ENCODE peak calls at places on chromosome 1, in seven cellular contexts. One of them, this sample, is unnamed.
A peak's percentile ranks its signal among the peaks of the same experiment; 100 is the strongest.

GRCh38 chr1:154943649-154944421 is 7.3 kb upstream of the PMVK start:
- DNase-seq in IMR-90: peak; percentile 12
- DNase-seq in H9: peak; percentile 60
- DNase-seq in mesendoderm: peak; percentile 61
- DNase-seq in H1: no peak
- DNase-seq in neuronal stem cell: peak; percentile 44
- DNase-seq in trophoblast cell: no peak
- DNase-seq in this sample: peak; percentile 51

GRCh38 chr1:234292006-234292405 is 81.2 kb upstream of the COA6 start:
- DNase-seq in IMR-90: no peak
- DNase-seq in H9: no peak
- DNase-seq in mesendoderm: no peak
- DNase-seq in H1: no peak
- DNase-seq in neuronal stem cell: no peak
- DNase-seq in trophoblast cell: no peak
- DNase-seq in this sample: no peak

GRCh38 chr1:50422946-50423669 is at the start of gene DMRTA2:
- DNase-seq in IMR-90: no peak
- DNase-seq in H9: peak; percentile 84
- DNase-seq in mesendoderm: peak; percentile 71
- DNase-seq in H1: no peak
- DNase-seq in neuronal stem cell: peak; percentile 84
- DNase-seq in trophoblast cell: no peak
- DNase-seq in this sample: peak; percentile 35

GRCh38 chr1:175185918-175186317 is 6.7 kb downstream of the KIAA0040 start:
- DNase-seq in IMR-90: no peak
- DNase-seq in H9: no peak
- DNase-seq in mesendoderm: no peak
- DNase-seq in H1: no peak
- DNase-seq in neuronal stem cell: no peak
- DNase-seq in trophoblast cell: no peak
- DNase-seq in this sample: no peak

GRCh38 chr1:52904590-52905375 is 16.8 kb downstream of the ECHDC2 start:
- DNase-seq in IMR-90: no peak
- DNase-seq in H9: peak; percentile 81
- DNase-seq in mesendoderm: peak; percentile 68
- DNase-seq in H1: peak; percentile 38
- DNase-seq in neuronal stem cell: no peak
- DNase-seq in trophoblast cell: no peak
- DNase-seq in this sample: no peak

GRCh38 chr1:222730866-222731265 is 6.1 kb upstream of the FAM177B start:
- DNase-seq in IMR-90: no peak
- DNase-seq in H9: no peak
- DNase-seq in mesendoderm: no peak
- DNase-seq in H1: no peak
- DNase-seq in neuronal stem cell: no peak
- DNase-seq in trophoblast cell: no peak
- DNase-seq in this sample: no peak

GRCh38 chr1:229940689-229941088 is 126.3 kb upstream of the GALNT2 start:
- DNase-seq in IMR-90: peak; percentile 6
- DNase-seq in H9: no peak
- DNase-seq in mesendoderm: peak; percentile 19
- DNase-seq in H1: no peak
- DNase-seq in neuronal stem cell: no peak
- DNase-seq in trophoblast cell: no peak
- DNase-seq in this sample: no peak

GRCh38 chr1:246093230-246093629 is 413.8 kb downstream of the SMYD3 start:
- DNase-seq in IMR-90: no peak
- DNase-seq in H9: no peak
- DNase-seq in mesendoderm: no peak
- DNase-seq in H1: no peak
- DNase-seq in neuronal stem cell: no peak
- DNase-seq in trophoblast cell: no peak
- DNase-seq in this sample: no peak

GRCh38 chr1:118990513-118991131 is 2.5 kb upstream of the TBX15 start:
- DNase-seq in IMR-90: no peak
- DNase-seq in H9: no peak
- DNase-seq in mesendoderm: no peak
- DNase-seq in H1: no peak
- DNase-seq in neuronal stem cell: no peak
- DNase-seq in trophoblast cell: no peak
- DNase-seq in this sample: no peak

GRCh38 chr1:205258313-205259176 is 30.8 kb downstream of the TMCC2 start:
- DNase-seq in IMR-90: peak; percentile 51
- DNase-seq in H9: no peak
- DNase-seq in mesendoderm: peak; percentile 42
- DNase-seq in H1: no peak
- DNase-seq in neuronal stem cell: no peak
- DNase-seq in trophoblast cell: peak; percentile 27
- DNase-seq in this sample: peak; percentile 76

GRCh38 chr1:180144659-180145357 is 9.9 kb upstream of the QSOX1 start:
- DNase-seq in IMR-90: no peak
- DNase-seq in H9: no peak
- DNase-seq in mesendoderm: no peak
- DNase-seq in H1: no peak
- DNase-seq in neuronal stem cell: no peak
- DNase-seq in trophoblast cell: no peak
- DNase-seq in this sample: no peak

GRCh38 chr1:3427711-3428704 is 26.5 kb upstream of the ARHGEF16 start:
- DNase-seq in IMR-90: no peak
- DNase-seq in H9: no peak
- DNase-seq in mesendoderm: no peak
- DNase-seq in H1: no peak
- DNase-seq in neuronal stem cell: no peak
- DNase-seq in trophoblast cell: no peak
- DNase-seq in this sample: no peak

DNA sequence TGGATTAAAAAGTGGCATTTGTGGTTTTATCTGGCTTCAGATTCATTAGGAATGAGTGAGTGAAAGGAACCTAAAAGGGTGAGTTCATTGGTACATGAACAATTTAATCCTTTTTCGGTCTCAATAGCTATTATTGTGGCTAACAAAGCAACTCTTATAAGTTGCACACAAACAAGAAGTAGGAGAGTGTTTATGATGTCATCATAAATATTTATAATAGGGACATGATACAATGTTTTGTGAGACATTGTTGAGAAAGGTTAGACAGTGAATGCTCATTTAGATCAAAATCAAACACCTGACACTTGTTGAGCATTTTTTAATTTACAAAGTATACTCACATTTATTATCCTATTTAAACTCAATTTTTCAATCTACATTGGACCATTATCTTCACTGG is 363.4 kb downstream of the PDE4B start:
- DNase-seq in IMR-90: no peak
- DNase-seq in H9: no peak
- DNase-seq in mesendoderm: no peak
- DNase-seq in H1: no peak
- DNase-seq in neuronal stem cell: no peak
- DNase-seq in trophoblast cell: no peak
- DNase-seq in this sample: no peak
- H3K18ac ChIP-seq in IMR-90: no peak overlapping the region
- H3K18ac ChIP-seq in H9: no peak overlapping the region
- H3K18ac ChIP-seq in mesendoderm: no peak overlapping the region
- H3K18ac ChIP-seq in H1: no peak overlapping the region
- H3K18ac ChIP-seq in neuronal stem cell: no peak overlapping the region
- H3K18ac ChIP-seq in trophoblast cell: no peak overlapping the region
- H3K18ac ChIP-seq in this sample: no peak overlapping the region

DNA sequence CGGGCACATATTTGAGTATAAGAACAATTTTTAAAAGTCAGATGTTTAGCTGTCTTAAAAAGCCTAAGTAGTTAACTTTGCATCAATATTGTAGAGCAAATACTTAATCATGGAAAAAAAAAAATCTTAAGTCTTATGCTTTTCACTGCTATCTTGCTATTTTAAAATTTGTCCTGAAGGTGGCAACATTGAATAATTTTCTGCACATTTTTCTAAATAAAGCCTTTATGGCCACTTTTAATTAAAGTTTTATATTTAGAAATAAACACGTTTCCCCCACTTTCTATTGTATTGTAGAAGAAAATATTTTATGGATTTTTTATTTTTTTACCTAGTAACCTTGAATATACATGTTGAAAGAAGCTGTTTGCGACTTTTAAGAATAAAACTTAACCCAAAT is 198.8 kb downstream of the AMY1C start:
- DNase-seq in IMR-90: no peak
- DNase-seq in H9: no peak
- DNase-seq in mesendoderm: peak; percentile 4
- DNase-seq in H1: no peak
- DNase-seq in neuronal stem cell: no peak
- DNase-seq in trophoblast cell: no peak
- DNase-seq in this sample: peak; percentile 6
- H3K18ac ChIP-seq in IMR-90: no peak overlapping the region
- H3K18ac ChIP-seq in H9: no peak overlapping the region
- H3K18ac ChIP-seq in mesendoderm: no peak overlapping the region
- H3K18ac ChIP-seq in H1: no peak overlapping the region
- H3K18ac ChIP-seq in neuronal stem cell: no peak overlapping the region
- H3K18ac ChIP-seq in trophoblast cell: no peak overlapping the region
- H3K18ac ChIP-seq in this sample: no peak overlapping the region

GRCh38 chr1:54265661-54266060 is 65.7 kb downstream of the MRPL37 start:
- DNase-seq in IMR-90: no peak
- DNase-seq in H9: no peak
- DNase-seq in mesendoderm: no peak
- DNase-seq in H1: no peak
- DNase-seq in neuronal stem cell: no peak
- DNase-seq in trophoblast cell: no peak
- DNase-seq in this sample: no peak
- H3K18ac ChIP-seq in IMR-90: no peak overlapping the region
- H3K18ac ChIP-seq in H9: no peak overlapping the region
- H3K18ac ChIP-seq in mesendoderm: no peak overlapping the region
- H3K18ac ChIP-seq in H1: no peak overlapping the region
- H3K18ac ChIP-seq in neuronal stem cell: no peak overlapping the region
- H3K18ac ChIP-seq in trophoblast cell: no peak overlapping the region
- H3K18ac ChIP-seq in this sample: no peak overlapping the region

DNA sequence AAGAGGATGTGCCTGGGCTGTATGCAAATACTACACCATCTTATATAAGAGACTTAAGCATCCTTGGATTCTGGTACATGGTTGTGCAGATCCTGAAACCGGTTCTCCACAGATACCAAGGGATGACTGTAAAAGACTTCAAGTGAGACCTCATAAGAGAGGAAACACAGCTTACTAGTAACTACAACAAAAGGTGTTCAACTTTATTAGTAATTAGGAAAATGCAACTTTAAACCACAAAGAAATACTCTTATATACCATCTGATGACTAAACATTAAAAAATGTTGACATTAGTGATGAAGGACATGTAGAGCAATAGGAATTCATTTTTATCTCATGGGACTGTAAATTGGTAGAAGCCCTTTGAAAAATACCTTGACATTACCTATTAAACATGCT is 102.7 kb downstream of the RASAL2 start:
- DNase-seq in IMR-90: peak; percentile 2
- DNase-seq in H9: no peak
- DNase-seq in mesendoderm: no peak
- DNase-seq in H1: no peak
- DNase-seq in neuronal stem cell: no peak
- DNase-seq in trophoblast cell: no peak
- DNase-seq in this sample: no peak
- H3K18ac ChIP-seq in IMR-90: no peak overlapping the region
- H3K18ac ChIP-seq in H9: no peak overlapping the region
- H3K18ac ChIP-seq in mesendoderm: no peak overlapping the region
- H3K18ac ChIP-seq in H1: no peak overlapping the region
- H3K18ac ChIP-seq in neuronal stem cell: no peak overlapping the region
- H3K18ac ChIP-seq in trophoblast cell: no peak overlapping the region
- H3K18ac ChIP-seq in this sample: no peak overlapping the region

DNA sequence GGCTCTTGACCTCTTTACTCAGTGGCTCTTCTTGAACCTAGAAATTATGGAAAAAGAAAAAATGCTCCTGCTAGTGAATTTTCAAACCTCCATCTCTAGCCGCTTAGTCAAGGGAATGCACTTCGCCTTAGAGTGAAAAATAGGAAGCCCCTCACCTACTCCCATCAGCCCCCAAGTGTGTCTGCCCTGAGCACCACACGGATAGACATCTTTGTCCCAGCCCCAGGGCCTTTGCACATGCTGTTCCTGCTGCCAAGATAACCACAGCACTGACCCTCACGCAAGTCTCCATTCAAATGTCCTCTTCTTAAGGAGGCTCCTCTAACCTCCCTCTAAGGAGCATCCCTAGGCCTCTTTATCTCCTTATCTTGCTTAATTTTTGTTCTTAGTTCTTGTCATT is 59.6 kb downstream of the FBXO2 start:
- DNase-seq in IMR-90: no peak
- DNase-seq in H9: no peak
- DNase-seq in mesendoderm: no peak
- DNase-seq in H1: no peak
- DNase-seq in neuronal stem cell: no peak
- DNase-seq in trophoblast cell: no peak
- DNase-seq in this sample: no peak
- H3K18ac ChIP-seq in IMR-90: no peak overlapping the region
- H3K18ac ChIP-seq in H9: no peak overlapping the region
- H3K18ac ChIP-seq in mesendoderm: no peak overlapping the region
- H3K18ac ChIP-seq in H1: peak overlapping the region; percentile 55
- H3K18ac ChIP-seq in neuronal stem cell: no peak overlapping the region
- H3K18ac ChIP-seq in trophoblast cell: no peak overlapping the region
- H3K18ac ChIP-seq in this sample: no peak overlapping the region

GRCh38 chr1:63859480-63860275 is 85.9 kb downstream of the ROR1 start:
- DNase-seq in IMR-90: no peak
- DNase-seq in H9: no peak
- DNase-seq in mesendoderm: no peak
- DNase-seq in H1: no peak
- DNase-seq in neuronal stem cell: no peak
- DNase-seq in trophoblast cell: no peak
- DNase-seq in this sample: no peak

GRCh38 chr1:63856924-63857323 is 83.1 kb downstream of the ROR1 start:
- DNase-seq in IMR-90: no peak
- DNase-seq in H9: no peak
- DNase-seq in mesendoderm: no peak
- DNase-seq in H1: no peak
- DNase-seq in neuronal stem cell: no peak
- DNase-seq in trophoblast cell: no peak
- DNase-seq in this sample: no peak

GRCh38 chr1:63858153-63858552 is 84.3 kb downstream of the ROR1 start:
- DNase-seq in IMR-90: no peak
- DNase-seq in H9: no peak
- DNase-seq in mesendoderm: no peak
- DNase-seq in H1: no peak
- DNase-seq in neuronal stem cell: no peak
- DNase-seq in trophoblast cell: no peak
- DNase-seq in this sample: no peak

GRCh38 chr1:63855942-63856341 is 82.1 kb downstream of the ROR1 start:
- DNase-seq in IMR-90: no peak
- DNase-seq in H9: no peak
- DNase-seq in mesendoderm: no peak
- DNase-seq in H1: no peak
- DNase-seq in neuronal stem cell: no peak
- DNase-seq in trophoblast cell: no peak
- DNase-seq in this sample: no peak

GRCh38 chr1:63857478-63857877 is 83.7 kb downstream of the ROR1 start:
- DNase-seq in IMR-90: no peak
- DNase-seq in H9: no peak
- DNase-seq in mesendoderm: no peak
- DNase-seq in H1: no peak
- DNase-seq in neuronal stem cell: no peak
- DNase-seq in trophoblast cell: no peak
- DNase-seq in this sample: no peak
- H3K18ac ChIP-seq in IMR-90: no peak overlapping the region
- H3K18ac ChIP-seq in H9: no peak overlapping the region
- H3K18ac ChIP-seq in mesendoderm: no peak overlapping the region
- H3K18ac ChIP-seq in H1: no peak overlapping the region
- H3K18ac ChIP-seq in neuronal stem cell: no peak overlapping the region
- H3K18ac ChIP-seq in trophoblast cell: no peak overlapping the region
- H3K18ac ChIP-seq in this sample: no peak overlapping the region